ENCODE peak calls at places on chromosome 1, in nine cellular contexts. O, Y, I, A, C, N, U, R and E are unnamed samples.

GRCh38 chr1:19311503-19311930 is 427 bp downstream of the AKR7A2 start:
- DNase-seq in O (no peak), Y (no peak), I (no peak), A (peak), C (no peak), N (no peak), U (no peak), R (no peak), E (peak)

GRCh38 chr1:189657715-189658114 is 819.9 kb downstream of the BRINP3 start:
- DNase-seq in O (no peak), Y (no peak), I (no peak), A (no peak), C (peak), N (no peak), U (no peak), R (no peak), E (no peak)

GRCh38 chr1:234586892-234587445 is 23.0 kb downstream of the IRF2BP2 start:
- DNase-seq in O (no peak), Y (no peak), I (no peak), A (no peak), C (no peak), N (no peak), U (no peak), R (no peak), E (no peak)

GRCh38 chr1:245074232-245074747 is 80.5 kb upstream of the KIF26B start:
- DNase-seq in O (no peak), Y (peak), I (no peak), A (no peak), C (no peak), N (no peak), U (peak), R (no peak), E (peak)

GRCh38 chr1:9066945-9067807 is 2.3 kb downstream of the SLC2A5 start:
- DNase-seq in O (peak), Y (peak), I (peak), A (no peak), C (peak), N (no peak), U (peak), R (peak), E (peak)

GRCh38 chr1:191065771-191066170 is 588.1 kb upstream of the BRINP3 start:
- DNase-seq in O (no peak), Y (no peak), I (no peak), A (no peak), C (no peak), N (no peak), U (no peak), R (no peak), E (peak)

GRCh38 chr1:113036639-113037321 is 36.2 kb upstream of the LRIG2 start:
- DNase-seq in O (no peak), Y (no peak), I (no peak), A (no peak), C (no peak), N (no peak), U (no peak), R (no peak), E (no peak)

GRCh38 chr1:115426271-115426771 is 88.3 kb upstream of the NGF start:
- DNase-seq in O (peak), Y (peak), I (peak), A (no peak), C (peak), N (no peak), U (peak), R (peak), E (peak)

GRCh38 chr1:206505702-206506375 is 1.5 kb upstream of the RASSF5 start:
- DNase-seq in O (no peak), Y (no peak), I (no peak), A (no peak), C (peak), N (no peak), U (peak), R (peak), E (peak)

GRCh38 chr1:119314001-119314796 is 54.4 kb upstream of the HAO2 start:
- DNase-seq in O (no peak), Y (no peak), I (no peak), A (no peak), C (no peak), N (no peak), U (no peak), R (no peak), E (no peak)

GRCh38 chr1:23977187-23977853 is 2.8 kb downstream of the SRSF10 start:
- DNase-seq in O (no peak), Y (no peak), I (no peak), A (peak), C (no peak), N (no peak), U (no peak), R (no peak), E (no peak)

GRCh38 chr1:109788695-109789521 is 25.2 kb upstream of the EPS8L3 start:
- DNase-seq in O (peak), Y (peak), I (no peak), A (no peak), C (no peak), N (no peak), U (no peak), R (peak), E (peak)

GRCh38 chr1:17795836-17796645 is 40.9 kb downstream of the ACTL8 start:
- DNase-seq in O (no peak), Y (no peak), I (no peak), A (peak), C (no peak), N (no peak), U (no peak), R (no peak), E (no peak)

GRCh38 chr1:67646145-67647035 is 38.6 kb upstream of the GADD45A start:
- DNase-seq in O (peak), Y (peak), I (peak), A (no peak), C (peak), N (no peak), U (peak), R (no peak), E (peak)

GRCh38 chr1:77313491-77313890 is 31.7 kb downstream of the AK5 start:
- DNase-seq in O (no peak), Y (no peak), I (no peak), A (peak), C (peak), N (no peak), U (no peak), R (no peak), E (peak)
- TF ChIP-seq CTCF in O (peak), Y (no peak), I (peak), A (peak), C (peak), N (no peak), U (peak), R (no peak), E (peak)

DNA sequence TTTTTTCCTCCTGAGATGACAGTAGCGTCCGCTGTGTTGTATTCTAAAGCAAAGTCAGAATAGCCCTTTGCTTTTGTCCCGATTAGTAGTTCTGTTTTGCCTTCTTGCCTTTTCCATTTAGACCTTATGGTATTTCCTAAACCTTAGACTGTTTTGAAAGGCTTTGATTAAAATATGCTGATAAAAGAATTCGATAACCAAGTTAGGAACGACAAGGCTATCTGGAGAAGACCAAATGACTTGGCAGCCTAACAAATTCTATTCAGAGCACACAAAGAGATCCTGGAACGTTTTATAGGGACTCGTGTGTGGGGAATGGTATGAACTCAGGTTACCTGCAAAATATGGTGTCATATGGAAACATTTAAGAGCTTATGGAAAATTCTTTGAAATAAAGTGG is 42.9 kb downstream of the NFIA start:
- DNase-seq in O (no peak), Y (no peak), I (no peak), A (no peak), C (no peak), N (no peak), U (no peak), R (no peak), E (no peak)
- H3K4me3 ChIP-seq in O (peak), Y (no peak), I (no peak), A (no peak), C (no peak), N (no peak), U (no peak), R (no peak), E (no peak)

DNA sequence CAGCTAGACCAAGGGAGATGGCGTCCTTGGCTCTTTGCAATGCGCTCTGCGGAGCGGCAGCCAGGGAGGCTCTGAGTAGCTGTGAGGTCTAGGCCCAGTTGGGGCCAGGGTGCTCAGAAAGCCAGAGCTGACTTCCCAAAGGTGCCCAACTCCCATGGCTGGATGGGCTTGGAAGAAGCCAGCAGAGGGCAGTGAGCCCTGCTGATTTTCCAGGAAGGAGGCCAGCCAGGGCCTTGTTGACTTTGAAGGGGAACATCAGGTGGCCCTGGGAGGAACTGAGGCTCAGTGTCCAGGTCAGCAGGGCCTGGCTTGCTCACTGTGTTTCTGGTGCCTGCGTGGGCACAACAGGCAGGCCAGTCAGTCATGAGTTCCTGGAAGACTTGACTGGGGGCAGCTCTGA is 27.1 kb downstream of the CDCP2 start:
- DNase-seq in O (peak), Y (no peak), I (no peak), A (no peak), C (peak), N (no peak), U (peak), R (no peak), E (peak)
- TF ChIP-seq CTCF in O (peak), Y (no peak), I (peak), A (peak), C (peak), N (no peak), U (peak), R (no peak), E (peak)

DNA sequence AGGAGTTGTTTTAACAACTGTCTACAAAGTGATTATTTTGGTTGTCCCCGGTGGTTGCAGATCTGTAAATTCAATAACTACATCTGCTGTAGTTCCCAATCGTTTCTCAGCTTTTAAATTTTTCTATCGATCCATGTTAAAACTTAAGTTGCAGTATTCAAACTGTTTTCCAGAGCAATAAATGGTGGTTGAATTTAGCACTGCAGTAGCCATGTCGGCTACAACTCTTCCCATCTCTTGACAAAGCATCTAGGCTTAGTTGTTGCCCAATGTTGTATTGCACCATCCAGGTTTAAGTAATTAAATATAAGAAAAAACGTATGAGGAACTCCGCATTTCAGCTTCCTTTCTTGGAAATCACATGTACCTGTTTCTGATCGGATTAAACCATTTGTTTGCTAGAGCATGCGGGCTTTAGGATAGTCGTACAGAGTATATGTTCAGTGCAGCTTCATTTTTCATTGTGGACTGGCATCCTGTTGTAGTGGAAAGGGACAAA is 996 bp downstream of the CNIH4 start:
- DNase-seq in O (no peak), Y (no peak), I (no peak), A (no peak), C (peak), N (no peak), U (no peak), R (no peak), E (peak)
- H3K4me3 ChIP-seq in O (peak), Y (peak), I (peak), A (peak), C (peak), N (peak), U (peak), R (peak), E (peak)

DNA sequence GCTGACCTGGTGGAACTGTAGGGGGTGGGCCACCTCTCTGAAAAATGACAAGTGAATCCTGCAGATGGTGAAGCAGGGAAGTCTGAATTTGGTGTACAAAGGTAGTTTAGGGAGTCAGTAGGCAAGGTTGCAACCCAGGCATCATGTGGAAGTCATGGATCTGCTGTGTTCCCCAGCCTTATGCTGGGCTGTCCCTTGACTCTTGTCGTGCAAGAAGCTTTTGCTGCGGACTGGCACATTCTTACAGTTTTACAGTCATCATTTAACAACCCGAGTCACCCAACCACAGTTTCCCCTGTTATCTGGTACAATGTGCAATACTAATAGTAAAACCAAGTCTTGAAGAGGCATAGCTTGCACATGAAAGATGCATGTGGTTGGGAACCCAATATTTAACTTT is 13.2 kb downstream of the RHOU start:
- DNase-seq in O (no peak), Y (no peak), I (no peak), A (no peak), C (no peak), N (no peak), U (no peak), R (no peak), E (no peak)
- TF ChIP-seq CTCF in O (no peak), Y (no peak), I (no peak), A (no peak), C (no peak), N (no peak), U (no peak), R (no peak), E (no peak)

DNA sequence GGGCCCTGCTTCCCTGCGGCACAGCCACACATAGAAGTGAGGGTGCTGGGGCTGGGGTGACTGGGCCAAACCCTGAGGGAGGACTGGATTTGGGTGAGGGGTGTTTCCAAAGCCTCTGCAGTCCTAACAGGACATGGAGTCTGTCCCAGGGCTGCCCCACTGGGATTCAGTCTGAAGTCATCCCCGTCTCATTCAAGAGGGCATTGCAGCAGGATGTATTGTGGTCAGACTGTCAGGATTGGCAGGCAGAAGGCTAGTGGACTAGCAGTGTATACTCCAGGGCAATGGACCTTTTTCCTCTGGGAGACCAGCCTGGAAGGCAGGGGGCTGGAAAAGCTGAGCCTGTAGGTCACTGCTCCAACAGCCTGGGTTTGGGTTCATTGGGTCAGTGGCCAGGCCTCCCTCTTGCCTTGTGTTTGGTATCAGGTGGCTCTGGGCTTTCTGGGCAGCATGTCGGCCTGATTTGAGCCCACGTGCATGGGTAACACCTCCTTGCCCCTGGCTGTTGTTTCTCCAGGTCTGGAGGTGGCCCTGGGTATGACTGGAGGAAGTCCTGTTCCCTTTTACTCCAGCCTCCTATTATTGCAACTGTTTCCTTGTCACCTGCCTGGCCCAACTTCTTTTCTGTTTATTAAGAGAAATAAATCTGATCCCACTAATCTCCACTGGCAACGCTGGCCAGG is 41.0 kb upstream of the SYNC start:
- DNase-seq in O (no peak), Y (no peak), I (no peak), A (no peak), C (no peak), N (no peak), U (no peak), R (no peak), E (no peak)
- H3K4me3 ChIP-seq in O (peak), Y (no peak), I (no peak), A (no peak), C (no peak), N (no peak), U (no peak), R (peak), E (no peak)

DNA sequence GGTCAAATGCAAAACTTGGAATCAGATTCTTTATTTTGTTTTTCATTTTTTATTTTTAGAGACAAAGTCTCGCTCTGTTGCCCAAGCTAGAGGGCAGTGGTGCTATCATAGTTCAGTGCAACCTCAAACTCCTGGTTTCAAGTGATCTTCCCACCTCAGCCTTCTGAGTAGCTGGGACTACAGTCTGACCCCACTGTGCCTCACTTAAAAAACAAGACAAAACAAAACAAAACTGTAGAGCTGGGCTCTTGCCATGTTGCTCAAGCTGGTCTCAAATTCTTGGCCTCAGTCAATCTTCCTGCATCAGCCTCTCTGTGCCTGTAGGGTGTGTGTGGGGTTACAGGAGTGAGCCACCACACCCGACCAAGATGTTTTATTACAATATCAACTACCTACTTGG is 396.0 kb upstream of the USP24 start:
- DNase-seq in O (no peak), Y (no peak), I (no peak), A (no peak), C (peak), N (no peak), U (peak), R (no peak), E (peak)
- TF ChIP-seq CTCF in O (no peak), Y (no peak), I (peak), A (no peak), C (no peak), N (no peak), U (peak), R (no peak), E (peak)

DNA sequence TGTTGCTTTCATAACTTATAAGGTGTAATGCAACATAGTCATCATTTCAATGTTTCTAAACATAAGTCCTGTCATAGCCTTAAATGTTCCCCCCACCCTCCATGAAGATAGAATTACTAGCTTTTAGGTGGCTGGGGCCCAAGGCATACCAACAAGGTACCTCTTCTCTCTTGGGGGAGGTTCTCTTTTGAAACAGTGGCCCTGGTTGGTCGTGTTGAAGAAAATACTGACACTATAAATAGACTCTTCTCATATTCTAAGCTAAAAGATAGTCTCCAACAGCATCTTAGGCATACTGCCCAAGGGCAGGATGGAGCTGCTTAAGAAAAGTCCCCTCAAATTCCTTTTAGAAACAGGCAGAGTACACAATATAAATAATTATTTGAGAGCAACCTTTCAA is 255.0 kb downstream of the FAF1 start:
- DNase-seq in O (no peak), Y (no peak), I (no peak), A (no peak), C (no peak), N (no peak), U (no peak), R (no peak), E (peak)
- H3K4me3 ChIP-seq in O (no peak), Y (no peak), I (no peak), A (no peak), C (no peak), N (no peak), U (no peak), R (no peak), E (no peak)

GRCh38 chr1:158984386-158984785 is 25.3 kb upstream of the IFI16 start:
- DNase-seq in O (no peak), Y (no peak), I (no peak), A (no peak), C (no peak), N (no peak), U (no peak), R (no peak), E (no peak)

GRCh38 chr1:158972841-158973240 is 36.9 kb upstream of the IFI16 start:
- DNase-seq in O (no peak), Y (no peak), I (no peak), A (no peak), C (peak), N (no peak), U (no peak), R (no peak), E (peak)

GRCh38 chr1:158983235-158983634 is 26.5 kb upstream of the IFI16 start:
- DNase-seq in O (no peak), Y (no peak), I (no peak), A (no peak), C (no peak), N (no peak), U (no peak), R (no peak), E (no peak)

GRCh38 chr1:158978730-158979129 is 31.0 kb upstream of the IFI16 start:
- DNase-seq in O (no peak), Y (no peak), I (no peak), A (no peak), C (no peak), N (no peak), U (no peak), R (no peak), E (no peak)
- TF ChIP-seq CTCF in O (no peak), Y (no peak), I (no peak), A (no peak), C (no peak), N (no peak), U (no peak), R (no peak), E (no peak)